ENCODE peak calls at places on chromosomes 6 and 20, in six cellular contexts. One of them, this sample, is unnamed. For H3K36me3, the result is how much of the 10 kb centered on the place peaks cover.

GRCh38 chr6:45512594-45512993 is 134.9 kb upstream of the SUPT3H start:
- DNase-seq in IMR-90: no peak
- DNase-seq in neuronal stem cell: no peak
- DNase-seq in pancreas: no peak
- DNase-seq in uterus: no peak
- DNase-seq in lung: no peak
- DNase-seq in this sample: no peak

GRCh38 chr20:18144541-18145099 is 7.0 kb downstream of the KAT14 start:
- DNase-seq in lung: no peak
- DNase-seq in neuronal stem cell: no peak
- DNase-seq in IMR-90: no peak
- DNase-seq in pancreas: no peak
- DNase-seq in uterus: no peak
- DNase-seq in this sample: no peak

GRCh38 chr6:40732878-40733277 is 145.7 kb upstream of the LRFN2 start:
- DNase-seq in neuronal stem cell: no peak
- DNase-seq in IMR-90: no peak
- DNase-seq in pancreas: no peak
- DNase-seq in lung: no peak
- DNase-seq in uterus: no peak
- DNase-seq in this sample: no peak

GRCh38 chr6:13761361-13762036 is 49.9 kb upstream of the RANBP9 start:
- DNase-seq in neuronal stem cell: no peak
- DNase-seq in uterus: no peak
- DNase-seq in pancreas: no peak
- DNase-seq in IMR-90: peak
- DNase-seq in lung: no peak
- DNase-seq in this sample: no peak

GRCh38 chr20:52826321-52826720 is 145.8 kb upstream of the TSHZ2 start:
- DNase-seq in lung: no peak
- DNase-seq in IMR-90: no peak
- DNase-seq in neuronal stem cell: no peak
- DNase-seq in pancreas: no peak
- DNase-seq in uterus: no peak
- DNase-seq in this sample: no peak

GRCh38 chr20:19816386-19816785 is 58.3 kb downstream of the RIN2 start:
- DNase-seq in lung: no peak
- DNase-seq in uterus: no peak
- DNase-seq in pancreas: no peak
- DNase-seq in neuronal stem cell: no peak
- DNase-seq in IMR-90: no peak
- DNase-seq in this sample: no peak

GRCh38 chr20:11753155-11753554 is 164.5 kb upstream of the BTBD3 start:
- DNase-seq in neuronal stem cell: no peak
- DNase-seq in IMR-90: no peak
- DNase-seq in uterus: no peak
- DNase-seq in lung: no peak
- DNase-seq in pancreas: no peak
- DNase-seq in this sample: no peak

GRCh38 chr6:141744971-141745370 is 387.8 kb upstream of the GJE1 start:
- DNase-seq in pancreas: no peak
- DNase-seq in uterus: no peak
- DNase-seq in IMR-90: no peak
- DNase-seq in lung: no peak
- DNase-seq in neuronal stem cell: no peak
- DNase-seq in this sample: no peak

DNA sequence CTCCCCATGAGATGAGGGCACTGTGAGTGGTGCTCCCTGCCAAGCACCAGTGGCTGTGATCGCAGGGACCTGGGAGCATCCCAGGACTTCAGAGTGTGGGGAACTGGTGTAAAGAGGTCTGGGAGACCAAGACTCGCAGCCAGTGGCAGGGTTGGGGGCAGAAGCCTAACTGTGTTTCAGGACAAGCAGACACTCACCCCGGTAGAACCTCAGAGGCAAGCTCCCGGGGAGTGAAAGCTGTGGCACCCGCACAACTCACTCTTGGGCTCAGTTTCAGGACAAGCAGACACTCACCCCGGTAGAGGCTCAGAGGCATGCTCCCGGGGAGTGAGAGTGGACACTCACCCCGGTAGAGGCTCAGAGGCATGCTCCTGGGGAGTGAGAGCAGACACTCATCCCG is 112.8 kb downstream of the ASXL1 start:
- DNase-seq in neuronal stem cell: no peak
- DNase-seq in pancreas: no peak
- DNase-seq in IMR-90: no peak
- DNase-seq in lung: no peak
- DNase-seq in uterus: no peak
- DNase-seq in this sample: no peak
- H3K36me3 ChIP-seq in neuronal stem cell: under half
- H3K36me3 ChIP-seq in pancreas: under half
- H3K36me3 ChIP-seq in IMR-90: under half
- H3K36me3 ChIP-seq in lung: under half
- H3K36me3 ChIP-seq in uterus: under half
- H3K36me3 ChIP-seq in this sample: under half

GRCh38 chr6:78995946-78996345 is 82.1 kb downstream of the PHIP start:
- DNase-seq in IMR-90: peak
- DNase-seq in lung: no peak
- DNase-seq in neuronal stem cell: no peak
- DNase-seq in pancreas: no peak
- DNase-seq in uterus: no peak
- DNase-seq in this sample: no peak
- H3K36me3 ChIP-seq in IMR-90: under half
- H3K36me3 ChIP-seq in lung: half or more
- H3K36me3 ChIP-seq in neuronal stem cell: under half
- H3K36me3 ChIP-seq in pancreas: half or more
- H3K36me3 ChIP-seq in uterus: under half
- H3K36me3 ChIP-seq in this sample: half or more

GRCh38 chr20:24962510-24962909 is 13.4 kb downstream of the CST7 start:
- DNase-seq in IMR-90: no peak
- DNase-seq in pancreas: no peak
- DNase-seq in neuronal stem cell: no peak
- DNase-seq in uterus: no peak
- DNase-seq in lung: no peak
- DNase-seq in this sample: no peak
- H3K36me3 ChIP-seq in IMR-90: under half
- H3K36me3 ChIP-seq in pancreas: under half
- H3K36me3 ChIP-seq in neuronal stem cell: under half
- H3K36me3 ChIP-seq in uterus: under half
- H3K36me3 ChIP-seq in lung: under half
- H3K36me3 ChIP-seq in this sample: half or more

GRCh38 chr20:4876301-4876700 is 125.0 kb downstream of the SLC23A2 start:
- DNase-seq in uterus: no peak
- DNase-seq in lung: no peak
- DNase-seq in neuronal stem cell: no peak
- DNase-seq in IMR-90: no peak
- DNase-seq in pancreas: no peak
- DNase-seq in this sample: no peak

GRCh38 chr20:4875578-4876067 is 125.7 kb downstream of the SLC23A2 start:
- DNase-seq in IMR-90: no peak
- DNase-seq in neuronal stem cell: no peak
- DNase-seq in uterus: no peak
- DNase-seq in lung: no peak
- DNase-seq in pancreas: no peak
- DNase-seq in this sample: no peak

GRCh38 chr20:4871486-4871885 is 129.8 kb downstream of the SLC23A2 start:
- DNase-seq in neuronal stem cell: no peak
- DNase-seq in pancreas: no peak
- DNase-seq in IMR-90: no peak
- DNase-seq in uterus: no peak
- DNase-seq in lung: no peak
- DNase-seq in this sample: no peak

GRCh38 chr20:4870906-4871305 is 130.4 kb downstream of the SLC23A2 start:
- DNase-seq in neuronal stem cell: no peak
- DNase-seq in pancreas: no peak
- DNase-seq in IMR-90: no peak
- DNase-seq in lung: no peak
- DNase-seq in uterus: no peak
- DNase-seq in this sample: no peak

GRCh38 chr20:4873396-4873795 is 127.9 kb downstream of the SLC23A2 start:
- DNase-seq in lung: no peak
- DNase-seq in IMR-90: no peak
- DNase-seq in neuronal stem cell: no peak
- DNase-seq in uterus: no peak
- DNase-seq in pancreas: no peak
- DNase-seq in this sample: no peak
- H3K36me3 ChIP-seq in lung: under half
- H3K36me3 ChIP-seq in IMR-90: under half
- H3K36me3 ChIP-seq in neuronal stem cell: under half
- H3K36me3 ChIP-seq in uterus: under half
- H3K36me3 ChIP-seq in pancreas: under half
- H3K36me3 ChIP-seq in this sample: under half

DNA sequence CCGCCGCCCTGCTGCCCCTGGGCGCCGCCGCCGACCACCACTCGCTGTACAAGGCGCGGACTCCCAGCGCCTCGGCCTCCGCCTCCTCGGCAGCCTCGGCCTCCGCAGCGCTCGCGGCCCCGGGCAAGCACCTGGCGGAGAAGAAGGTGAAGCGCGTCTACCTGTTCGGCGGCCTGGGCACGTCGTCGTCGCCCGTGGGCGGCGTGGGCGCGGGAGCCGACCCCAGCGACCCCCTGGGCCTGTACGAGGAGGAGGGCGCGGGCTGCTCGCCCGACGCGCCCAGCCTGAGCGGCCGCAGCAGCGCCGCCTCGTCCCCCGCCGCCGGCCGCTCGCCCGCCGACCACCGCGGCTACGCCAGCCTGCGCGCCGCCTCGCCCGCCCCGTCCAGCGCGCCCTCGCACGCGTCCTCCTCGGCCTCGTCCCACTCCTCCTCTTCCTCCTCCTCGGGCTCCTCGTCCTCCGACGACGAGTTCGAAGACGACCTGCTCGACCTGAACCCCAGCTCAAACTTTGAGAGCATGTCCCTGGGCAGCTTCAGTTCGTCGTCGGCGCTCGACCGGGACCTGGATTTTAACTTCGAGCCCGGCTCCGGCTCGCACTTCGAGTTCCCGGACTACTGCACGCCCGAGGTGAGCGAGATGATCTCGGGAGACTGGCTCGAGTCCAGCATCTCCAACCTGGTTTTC is 1.9 kb downstream of the SOX4 start:
- DNase-seq in neuronal stem cell: no peak
- DNase-seq in IMR-90: no peak
- DNase-seq in uterus: peak
- DNase-seq in lung: peak
- DNase-seq in pancreas: peak
- DNase-seq in this sample: peak
- H3K36me3 ChIP-seq in neuronal stem cell: under half
- H3K36me3 ChIP-seq in IMR-90: under half
- H3K36me3 ChIP-seq in uterus: under half
- H3K36me3 ChIP-seq in lung: under half
- H3K36me3 ChIP-seq in pancreas: under half
- H3K36me3 ChIP-seq in this sample: under half

GRCh38 chr6:152394303-152394702 is 242.9 kb downstream of the SYNE1 start:
- DNase-seq in lung: no peak
- DNase-seq in IMR-90: no peak
- DNase-seq in pancreas: no peak
- DNase-seq in uterus: no peak
- DNase-seq in neuronal stem cell: no peak
- DNase-seq in this sample: no peak

GRCh38 chr6:152399409-152399808 is 237.8 kb downstream of the SYNE1 start:
- DNase-seq in neuronal stem cell: no peak
- DNase-seq in lung: peak
- DNase-seq in uterus: no peak
- DNase-seq in IMR-90: peak
- DNase-seq in pancreas: no peak
- DNase-seq in this sample: no peak

GRCh38 chr6:152398316-152398715 is 238.8 kb downstream of the SYNE1 start:
- DNase-seq in uterus: no peak
- DNase-seq in lung: no peak
- DNase-seq in neuronal stem cell: no peak
- DNase-seq in IMR-90: no peak
- DNase-seq in pancreas: no peak
- DNase-seq in this sample: no peak

GRCh38 chr6:152401978-152402377 is 235.2 kb downstream of the SYNE1 start:
- DNase-seq in neuronal stem cell: no peak
- DNase-seq in IMR-90: peak
- DNase-seq in lung: no peak
- DNase-seq in pancreas: no peak
- DNase-seq in uterus: no peak
- DNase-seq in this sample: no peak

DNA sequence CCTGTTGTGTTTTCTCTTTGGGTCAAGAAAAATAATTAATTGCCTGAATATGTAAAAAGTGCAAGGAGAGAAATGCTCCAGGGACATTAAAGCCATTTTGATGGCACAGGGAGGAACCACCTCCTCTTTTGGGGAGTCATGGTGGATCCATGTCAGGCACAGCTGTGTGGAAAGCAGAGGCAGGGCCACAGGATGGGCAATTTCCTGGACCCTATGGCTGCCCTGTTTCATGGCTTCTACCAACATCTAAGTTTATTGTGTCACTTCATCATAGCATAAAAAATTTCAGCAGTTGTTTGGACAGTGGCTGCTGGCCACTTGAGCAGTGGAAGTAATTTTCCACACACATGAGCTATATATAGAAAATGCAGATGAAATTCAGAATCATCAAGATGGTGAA is 238.2 kb downstream of the SYNE1 start:
- DNase-seq in lung: no peak
- DNase-seq in uterus: no peak
- DNase-seq in pancreas: no peak
- DNase-seq in neuronal stem cell: no peak
- DNase-seq in IMR-90: no peak
- DNase-seq in this sample: no peak
- H3K36me3 ChIP-seq in lung: under half
- H3K36me3 ChIP-seq in uterus: under half
- H3K36me3 ChIP-seq in pancreas: under half
- H3K36me3 ChIP-seq in neuronal stem cell: under half
- H3K36me3 ChIP-seq in IMR-90: under half
- H3K36me3 ChIP-seq in this sample: under half

GRCh38 chr20:35008411-35009342 is 53.0 kb downstream of the MYH7B start:
- DNase-seq in IMR-90: no peak
- DNase-seq in uterus: peak
- DNase-seq in neuronal stem cell: no peak
- DNase-seq in pancreas: peak
- DNase-seq in lung: no peak
- DNase-seq in this sample: no peak
- H3K36me3 ChIP-seq in IMR-90: half or more
- H3K36me3 ChIP-seq in uterus: under half
- H3K36me3 ChIP-seq in neuronal stem cell: half or more
- H3K36me3 ChIP-seq in pancreas: half or more
- H3K36me3 ChIP-seq in lung: under half
- H3K36me3 ChIP-seq in this sample: half or more

GRCh38 chr6:34519971-34520644 is 36.0 kb downstream of the SPDEF start:
- DNase-seq in IMR-90: no peak
- DNase-seq in lung: no peak
- DNase-seq in neuronal stem cell: no peak
- DNase-seq in pancreas: no peak
- DNase-seq in uterus: no peak
- DNase-seq in this sample: no peak
- H3K36me3 ChIP-seq in IMR-90: under half
- H3K36me3 ChIP-seq in lung: under half
- H3K36me3 ChIP-seq in neuronal stem cell: under half
- H3K36me3 ChIP-seq in pancreas: under half
- H3K36me3 ChIP-seq in uterus: under half
- H3K36me3 ChIP-seq in this sample: under half

DNA sequence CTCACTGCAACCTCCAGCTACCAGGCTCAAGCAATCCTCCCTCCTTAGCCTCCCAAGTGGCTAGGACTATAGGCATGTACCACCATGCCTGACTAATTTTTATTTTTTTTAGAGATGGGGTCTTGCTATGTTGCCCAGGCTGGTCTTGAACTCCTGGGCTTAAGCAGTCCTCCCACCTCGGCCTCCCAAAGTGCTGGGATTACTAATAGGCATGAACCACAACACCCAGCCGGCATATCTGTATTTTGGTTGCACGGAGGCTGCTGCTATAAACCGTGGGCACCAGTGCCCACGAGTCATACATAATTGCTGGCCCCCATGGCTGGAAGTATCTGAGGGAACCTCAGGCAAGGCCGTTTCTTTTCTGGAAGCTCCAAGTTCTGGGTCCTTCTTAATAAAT is 18.3 kb upstream of the ADRM1 start:
- DNase-seq in lung: no peak
- DNase-seq in pancreas: no peak
- DNase-seq in neuronal stem cell: no peak
- DNase-seq in IMR-90: no peak
- DNase-seq in uterus: no peak
- DNase-seq in this sample: no peak
- H3K36me3 ChIP-seq in lung: under half
- H3K36me3 ChIP-seq in pancreas: half or more
- H3K36me3 ChIP-seq in neuronal stem cell: under half
- H3K36me3 ChIP-seq in IMR-90: half or more
- H3K36me3 ChIP-seq in uterus: under half
- H3K36me3 ChIP-seq in this sample: half or more

This sample was measured in CD4-positive, alpha-beta memory T cell.